ENCODE peak calls at places on chromosomes 11 and 22, in five cellular contexts. One of them, this sample, is unnamed. For H3K27me3 and H3K4me1, the result is how much of the 10 kb centered on the place peaks cover.

GRCh38 chr11:134272381-134273316 is 3.5 kb upstream of the GLB1L3 start:
- DNase-seq in tibial nerve: no peak
- DNase-seq in HCT116: no peak
- DNase-seq in heart right ventricle: no peak
- DNase-seq in astrocyte: no peak
- DNase-seq in this sample: no peak

GRCh38 chr11:87491381-87491780 is 453.6 kb downstream of the TMEM135 start:
- DNase-seq in HCT116: no peak
- DNase-seq in tibial nerve: no peak
- DNase-seq in heart right ventricle: no peak
- DNase-seq in astrocyte: no peak
- DNase-seq in this sample: no peak

GRCh38 chr22:25953919-25954318 is 211.9 kb downstream of the MYO18B start:
- DNase-seq in HCT116: no peak
- DNase-seq in heart right ventricle: no peak
- DNase-seq in astrocyte: no peak
- DNase-seq in tibial nerve: no peak
- DNase-seq in this sample: no peak

GRCh38 chr22:19958083-19959042 is 16.7 kb upstream of the TXNRD2 start:
- DNase-seq in HCT116: no peak
- DNase-seq in astrocyte: peak
- DNase-seq in tibial nerve: peak
- DNase-seq in heart right ventricle: no peak
- DNase-seq in this sample: peak

GRCh38 chr11:128868851-128869671 is 2.0 kb upstream of the KCNJ1 start:
- DNase-seq in astrocyte: no peak
- DNase-seq in HCT116: no peak
- DNase-seq in heart right ventricle: no peak
- DNase-seq in tibial nerve: no peak
- DNase-seq in this sample: no peak

GRCh38 chr22:16601437-16602223 is 9.0 kb upstream of the CCT8L2 start:
- DNase-seq in HCT116: no peak
- DNase-seq in astrocyte: no peak
- DNase-seq in tibial nerve: no peak
- DNase-seq in heart right ventricle: peak
- DNase-seq in this sample: peak

GRCh38 chr11:74442601-74443000 is 24.7 kb downstream of the KCNE3 start:
- DNase-seq in astrocyte: peak
- DNase-seq in tibial nerve: no peak
- DNase-seq in HCT116: no peak
- DNase-seq in heart right ventricle: no peak
- DNase-seq in this sample: no peak

GRCh38 chr11:65575568-65576231 is at the start of gene EHBP1L1:
- DNase-seq in tibial nerve: no peak
- DNase-seq in HCT116: no peak
- DNase-seq in heart right ventricle: peak
- DNase-seq in astrocyte: peak
- DNase-seq in this sample: no peak

GRCh38 chr11:133560467-133560866 is 28.2 kb upstream of the OPCML start:
- DNase-seq in tibial nerve: no peak
- DNase-seq in HCT116: no peak
- DNase-seq in astrocyte: no peak
- DNase-seq in heart right ventricle: no peak
- DNase-seq in this sample: no peak

GRCh38 chr22:27795053-27795452 is 6.5 kb downstream of the MN1 start:
- DNase-seq in astrocyte: no peak
- DNase-seq in HCT116: no peak
- DNase-seq in tibial nerve: no peak
- DNase-seq in heart right ventricle: no peak
- DNase-seq in this sample: no peak

GRCh38 chr11:61473370-61474025 is 35.1 kb upstream of the LRRC10B start:
- DNase-seq in HCT116: no peak
- DNase-seq in tibial nerve: no peak
- DNase-seq in astrocyte: peak
- DNase-seq in heart right ventricle: no peak
- DNase-seq in this sample: peak

GRCh38 chr22:48670317-48670716 is 1157.4 kb downstream of the BRD1 start:
- DNase-seq in HCT116: no peak
- DNase-seq in tibial nerve: no peak
- DNase-seq in heart right ventricle: no peak
- DNase-seq in astrocyte: no peak
- DNase-seq in this sample: no peak

GRCh38 chr11:123475478-123475877 is 45.4 kb downstream of the GRAMD1B start:
- DNase-seq in tibial nerve: no peak
- DNase-seq in HCT116: no peak
- DNase-seq in astrocyte: no peak
- DNase-seq in heart right ventricle: no peak
- DNase-seq in this sample: no peak

DNA sequence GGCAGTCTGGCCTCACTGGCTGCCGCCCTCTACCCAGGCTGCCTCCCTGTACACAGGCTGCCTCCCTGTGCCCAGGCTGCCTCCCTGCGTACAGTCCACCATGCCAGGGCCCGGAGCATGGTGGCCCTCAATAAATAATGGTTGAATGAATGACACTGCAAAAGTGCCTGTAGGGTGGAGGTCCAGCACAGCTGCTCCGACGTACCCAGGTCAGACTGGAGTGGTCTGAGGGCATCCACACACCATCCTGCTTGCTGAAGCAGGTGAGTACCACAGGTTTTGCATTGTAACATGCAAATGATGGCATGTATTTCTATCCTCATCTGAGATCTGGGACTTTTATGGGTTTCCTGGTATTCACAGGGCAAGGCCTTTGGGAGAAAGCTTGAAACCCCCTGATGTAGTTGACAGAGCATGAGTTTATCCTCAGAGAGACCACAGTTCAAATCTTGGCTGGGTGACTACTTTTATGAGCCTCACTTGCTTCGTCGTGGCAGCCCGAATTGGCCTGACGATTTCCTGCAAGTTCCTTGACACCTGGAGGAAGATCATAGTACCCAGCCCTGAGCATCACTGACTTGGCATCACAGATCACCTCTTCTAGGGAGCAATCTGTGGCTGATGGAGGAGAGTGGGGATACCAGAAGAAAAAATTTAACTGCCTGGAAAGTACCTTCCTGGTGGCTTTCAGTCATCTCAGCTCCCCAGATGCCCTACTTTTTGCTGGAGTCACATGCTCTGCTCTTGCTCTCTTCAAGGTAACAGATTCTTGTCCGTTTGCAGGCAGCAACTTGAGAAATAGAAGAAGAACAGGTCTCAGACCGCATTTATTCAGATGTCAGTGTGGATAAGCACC is 16.0 kb upstream of the CYB5R3 start:
- DNase-seq in astrocyte: no peak
- DNase-seq in tibial nerve: no peak
- DNase-seq in HCT116: no peak
- DNase-seq in heart right ventricle: no peak
- DNase-seq in this sample: no peak
- H3K27ac ChIP-seq in astrocyte: no peak
- H3K27ac ChIP-seq in tibial nerve: no peak
- H3K27ac ChIP-seq in HCT116: no peak
- H3K27ac ChIP-seq in heart right ventricle: no peak
- H3K27ac ChIP-seq in this sample: no peak

GRCh38 chr11:113906515-113906914 is 1.9 kb downstream of the HTR3B start:
- DNase-seq in heart right ventricle: no peak
- DNase-seq in HCT116: no peak
- DNase-seq in tibial nerve: no peak
- DNase-seq in astrocyte: no peak
- DNase-seq in this sample: no peak
- H3K27me3 ChIP-seq in heart right ventricle: under half
- H3K27me3 ChIP-seq in HCT116: under half
- H3K27me3 ChIP-seq in tibial nerve: under half
- H3K27me3 ChIP-seq in astrocyte: under half
- H3K27me3 ChIP-seq in this sample: under half

GRCh38 chr11:83175815-83176214 is 17.7 kb upstream of the ANKRD42 start:
- DNase-seq in HCT116: no peak
- DNase-seq in heart right ventricle: no peak
- DNase-seq in tibial nerve: no peak
- DNase-seq in astrocyte: no peak
- DNase-seq in this sample: no peak
- H3K4me1 ChIP-seq in HCT116: under half
- H3K4me1 ChIP-seq in heart right ventricle: under half
- H3K4me1 ChIP-seq in tibial nerve: half or more
- H3K4me1 ChIP-seq in astrocyte: under half
- H3K4me1 ChIP-seq in this sample: under half

DNA sequence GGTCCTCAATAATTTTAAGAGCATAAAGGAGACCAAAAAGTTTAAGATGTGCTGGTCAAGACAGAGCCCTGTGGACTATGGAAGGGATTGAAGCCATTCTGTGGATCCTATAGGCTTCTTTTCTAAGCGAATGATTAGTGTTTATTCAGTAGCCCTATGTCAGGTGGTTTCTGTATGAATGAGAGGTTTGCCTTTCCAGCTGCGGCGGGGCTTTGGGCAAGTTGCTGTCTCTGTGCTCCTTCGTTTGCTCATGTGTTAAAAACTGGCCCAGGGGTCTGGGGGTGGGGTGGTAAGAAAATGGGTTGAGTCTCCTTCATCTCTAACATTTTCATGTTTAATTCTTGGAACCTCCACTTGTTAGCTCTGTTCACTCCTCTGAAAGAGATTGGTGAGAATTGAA is 105.3 kb downstream of the PTPRJ start:
- DNase-seq in astrocyte: no peak
- DNase-seq in HCT116: no peak
- DNase-seq in tibial nerve: no peak
- DNase-seq in heart right ventricle: no peak
- DNase-seq in this sample: no peak
- H3K27ac ChIP-seq in astrocyte: no peak
- H3K27ac ChIP-seq in HCT116: no peak
- H3K27ac ChIP-seq in tibial nerve: no peak
- H3K27ac ChIP-seq in heart right ventricle: no peak
- H3K27ac ChIP-seq in this sample: no peak

GRCh38 chr11:95092549-95093324 is 3.1 kb downstream of the ENDOD1 start:
- DNase-seq in tibial nerve: no peak
- DNase-seq in heart right ventricle: no peak
- DNase-seq in astrocyte: peak
- DNase-seq in HCT116: no peak
- DNase-seq in this sample: peak

GRCh38 chr11:95088946-95089619 is 563 bp upstream of the ENDOD1 start:
- DNase-seq in tibial nerve: no peak
- DNase-seq in HCT116: no peak
- DNase-seq in astrocyte: no peak
- DNase-seq in heart right ventricle: no peak
- DNase-seq in this sample: no peak

GRCh38 chr11:95089620-95090542 is at the start of gene ENDOD1:
- DNase-seq in tibial nerve: peak
- DNase-seq in HCT116: no peak
- DNase-seq in astrocyte: peak
- DNase-seq in heart right ventricle: peak
- DNase-seq in this sample: peak

GRCh38 chr11:95093548-95093947 is 3.9 kb downstream of the ENDOD1 start:
- DNase-seq in HCT116: no peak
- DNase-seq in astrocyte: no peak
- DNase-seq in heart right ventricle: no peak
- DNase-seq in tibial nerve: no peak
- DNase-seq in this sample: no peak

GRCh38 chr11:95091663-95092062 is 2.0 kb downstream of the ENDOD1 start:
- DNase-seq in astrocyte: no peak
- DNase-seq in tibial nerve: no peak
- DNase-seq in heart right ventricle: no peak
- DNase-seq in HCT116: no peak
- DNase-seq in this sample: no peak
- H3K27me3 ChIP-seq in astrocyte: under half
- H3K27me3 ChIP-seq in tibial nerve: under half
- H3K27me3 ChIP-seq in heart right ventricle: under half
- H3K27me3 ChIP-seq in HCT116: under half
- H3K27me3 ChIP-seq in this sample: under half

GRCh38 chr11:73234403-73235181 is 16.5 kb downstream of the P2RY2 start:
- DNase-seq in HCT116: no peak
- DNase-seq in heart right ventricle: no peak
- DNase-seq in tibial nerve: no peak
- DNase-seq in astrocyte: no peak
- DNase-seq in this sample: no peak
- H3K4me1 ChIP-seq in HCT116: under half
- H3K4me1 ChIP-seq in heart right ventricle: under half
- H3K4me1 ChIP-seq in tibial nerve: under half
- H3K4me1 ChIP-seq in astrocyte: under half
- H3K4me1 ChIP-seq in this sample: under half

GRCh38 chr11:47938791-47939560 is 41.4 kb upstream of the PTPRJ start:
- DNase-seq in astrocyte: no peak
- DNase-seq in tibial nerve: no peak
- DNase-seq in heart right ventricle: no peak
- DNase-seq in HCT116: no peak
- DNase-seq in this sample: no peak
- H3K27ac ChIP-seq in astrocyte: peak
- H3K27ac ChIP-seq in tibial nerve: no peak
- H3K27ac ChIP-seq in heart right ventricle: no peak
- H3K27ac ChIP-seq in HCT116: no peak
- H3K27ac ChIP-seq in this sample: no peak

DNA sequence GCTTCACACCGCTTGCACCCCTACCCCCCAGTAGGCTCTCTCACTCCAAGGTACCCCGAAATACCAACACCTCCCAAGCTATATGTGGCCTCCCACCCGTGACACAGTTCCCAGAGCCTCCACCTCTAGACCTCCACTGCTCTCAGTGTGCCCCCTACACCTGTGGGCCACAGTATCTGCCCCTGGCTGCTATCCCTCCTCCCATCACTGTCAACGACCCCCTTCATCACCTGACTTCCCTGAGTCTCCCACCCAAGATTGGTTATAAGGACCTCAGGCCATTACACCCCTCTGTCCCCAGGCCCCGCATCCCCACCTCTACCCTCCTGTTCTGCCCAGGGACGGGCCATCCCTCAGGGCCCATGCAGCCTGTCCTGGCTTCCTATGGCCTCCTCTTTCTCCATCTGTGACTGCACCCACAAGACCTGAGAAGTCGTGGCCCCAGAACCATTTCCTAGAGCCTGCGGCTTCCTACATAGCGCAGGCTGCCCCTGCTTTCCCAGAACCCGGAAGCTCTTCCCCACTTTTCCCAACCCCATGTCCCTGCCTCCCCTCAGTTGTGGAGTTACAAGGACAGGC is 734 bp downstream of the ACR start:
- DNase-seq in tibial nerve: no peak
- DNase-seq in astrocyte: no peak
- DNase-seq in heart right ventricle: no peak
- DNase-seq in HCT116: no peak
- DNase-seq in this sample: no peak
- H3K27me3 ChIP-seq in tibial nerve: under half
- H3K27me3 ChIP-seq in astrocyte: under half
- H3K27me3 ChIP-seq in heart right ventricle: under half
- H3K27me3 ChIP-seq in HCT116: under half
- H3K27me3 ChIP-seq in this sample: under half

GRCh38 chr11:12390258-12390657 is 12.9 kb downstream of the PARVA start:
- DNase-seq in HCT116: no peak
- DNase-seq in heart right ventricle: no peak
- DNase-seq in tibial nerve: no peak
- DNase-seq in astrocyte: no peak
- DNase-seq in this sample: no peak
- H3K4me1 ChIP-seq in HCT116: under half
- H3K4me1 ChIP-seq in heart right ventricle: half or more
- H3K4me1 ChIP-seq in tibial nerve: half or more
- H3K4me1 ChIP-seq in astrocyte: under half
- H3K4me1 ChIP-seq in this sample: under half